ENCODE peak calls at places on chromosome 9, in seven cellular contexts. S is SK-N-SH, F is prostate gland, O is H1, T is ascending aorta, K is transverse colon, W is PC-3. D is an unnamed sample.

GRCh38 chr9:6237267-6237666 is 21.7 kb downstream of the IL33 start:
- DNase-seq in F (no peak), O (no peak), K (no peak), S (no peak), T (no peak), W (no peak), D (no peak)

GRCh38 chr9:36802171-36802920 is 229.7 kb downstream of the MELK start:
- DNase-seq in T (no peak), O (no peak), S (no peak), W (peak; percentile 17), K (no peak), F (no peak), D (no peak)

GRCh38 chr9:113154936-113155335 is 4.1 kb downstream of the SLC31A2 start:
- DNase-seq in S (no peak), O (no peak), F (no peak), W (no peak), T (no peak), K (no peak), D (no peak)

GRCh38 chr9:15522130-15522755 is 11.5 kb upstream of the PSIP1 start:
- DNase-seq in K (no peak), O (no peak), S (no peak), F (no peak), T (no peak), W (no peak), D (no peak)

GRCh38 chr9:111952559-111952958 is 55.9 kb downstream of the UGCG start:
- DNase-seq in F (no peak), O (no peak), S (no peak), K (no peak), T (peak; percentile 40), W (peak; percentile 67), D (no peak)

GRCh38 chr9:100933656-100934055 is 94.9 kb upstream of the PLPPR1 start:
- DNase-seq in S (no peak), W (no peak), T (no peak), O (no peak), K (no peak), F (no peak), D (no peak)

GRCh38 chr9:134660407-134660806 is 18.8 kb downstream of the COL5A1 start:
- DNase-seq in O (no peak), S (no peak), W (peak; percentile 7), T (no peak), F (no peak), K (no peak), D (no peak)

GRCh38 chr9:133928248-133928764 is 63.8 kb downstream of the VAV2 start:
- DNase-seq in K (no peak), O (no peak), S (no peak), W (no peak), T (no peak), F (no peak), D (no peak)

GRCh38 chr9:95104966-95105365 is 212.5 kb downstream of the FANCC start:
- DNase-seq in W (no peak), T (no peak), K (no peak), O (no peak), S (no peak), F (peak; percentile 82), D (no peak)

GRCh38 chr9:99024959-99025358 is 80.0 kb upstream of the TGFBR1 start:
- DNase-seq in S (no peak), O (no peak), T (no peak), F (no peak), K (no peak), W (no peak), D (no peak)

GRCh38 chr9:25636026-25636425 is 42.2 kb downstream of the TUSC1 start:
- DNase-seq in O (no peak), K (peak; percentile 18), S (no peak), F (no peak), W (no peak), T (no peak), D (no peak)

GRCh38 chr9:27792971-27793689 is 219.8 kb upstream of the C9orf72 start:
- DNase-seq in O (no peak), W (no peak), F (no peak), K (no peak), T (no peak), S (no peak), D (no peak)

GRCh38 chr9:127336708-127337352 is 60.1 kb upstream of the SLC2A8 start:
- DNase-seq in S (no peak), W (peak; percentile 96), F (peak; percentile 64), K (peak; percentile 64), T (peak; percentile 96), O (no peak), D (no peak)

GRCh38 chr9:98256632-98257218 is 1.3 kb upstream of the TBC1D2 start:
- DNase-seq in S (peak; percentile 69), F (no peak), W (no peak), K (no peak), O (no peak), T (no peak), D (peak; percentile 37)

GRCh38 chr9:118128313-118128712 is 424.1 kb downstream of the TLR4 start:
- DNase-seq in T (no peak), F (no peak), W (no peak), S (no peak), O (no peak), K (no peak), D (no peak)

GRCh38 chr9:98365227-98365669 is 109.8 kb upstream of the TBC1D2 start:
- DNase-seq in K (no peak), S (no peak), F (no peak), W (peak; percentile 52), T (no peak), O (no peak), D (peak; percentile 35)

GRCh38 chr9:93052791-93053540 is 5.5 kb upstream of the SUSD3 start:
- DNase-seq in T (no peak), O (no peak), K (no peak), W (no peak), S (no peak), F (no peak), D (no peak)

GRCh38 chr9:86020731-86021130 is 78.6 kb downstream of the GOLM1 start:
- DNase-seq in F (no peak), K (no peak), W (no peak), T (no peak), O (no peak), S (no peak), D (no peak)

GRCh38 chr9:110183208-110184145 is 24.5 kb downstream of the C9orf152 start:
- DNase-seq in W (peak; percentile 80), F (peak; percentile 85), T (peak; percentile 75), O (peak; percentile 17), S (peak; percentile 67), K (peak; percentile 81), D (peak; percentile 85)

GRCh38 chr9:136328622-136329041 is 1.3 kb downstream of the GPSM1 start:
- DNase-seq in K (no peak), T (no peak), W (no peak), O (no peak), F (no peak), S (peak; percentile 72), D (no peak)

GRCh38 chr9:16637218-16637617 is 233.3 kb downstream of the BNC2 start:
- DNase-seq in T (no peak), S (no peak), O (no peak), W (no peak), K (no peak), F (peak; percentile 42), D (no peak)

DNA sequence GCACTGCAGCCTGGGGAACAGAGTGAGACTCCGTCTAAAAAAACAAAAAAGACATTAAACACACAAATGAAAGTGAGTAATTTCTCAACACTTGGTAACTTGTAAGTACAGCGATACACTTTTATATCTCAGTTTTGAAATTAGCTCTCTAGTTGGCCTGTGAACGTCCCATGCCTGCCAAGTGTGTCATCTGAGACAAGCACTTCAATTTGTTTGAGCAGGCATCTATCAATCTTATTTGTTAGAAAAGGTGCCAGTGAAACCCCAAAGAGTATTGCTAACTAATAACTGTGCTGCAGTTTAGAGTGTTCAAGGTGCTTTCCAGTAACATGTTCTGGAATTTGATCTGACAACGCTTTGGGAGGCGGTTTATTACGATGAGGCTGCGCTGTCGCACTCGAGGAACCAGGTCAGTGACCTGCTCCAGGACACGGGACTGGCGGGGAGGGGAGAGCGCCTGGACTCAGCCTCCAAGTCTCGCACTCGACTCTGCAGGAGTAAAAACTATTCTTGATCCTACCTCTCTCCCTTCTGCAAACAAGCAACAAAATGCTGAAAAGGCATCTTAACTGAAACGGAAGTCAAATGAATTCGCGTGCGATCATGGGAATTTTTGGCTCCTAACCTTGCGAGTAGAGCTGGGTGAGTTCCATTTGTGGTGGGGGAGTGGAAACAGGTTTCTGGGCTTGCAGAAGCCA is 1.1 kb upstream of the SPIN1 start:
- DNase-seq in K (peak; percentile 74), S (no peak), T (peak; percentile 69), O (no peak), F (peak; percentile 33), W (peak; percentile 60), D (peak; percentile 64)
- H3K27ac ChIP-seq in K (peak overlapping the region; percentile 97), S (peak overlapping the region; percentile 57), T (peak overlapping the region; percentile 88), O (peak overlapping the region; percentile 93), F (peak overlapping the region; percentile 95), W (peak overlapping the region; percentile 84), D (peak overlapping the region; percentile 69)

GRCh38 chr9:129007035-129007765 is 20.9 kb downstream of the SH3GLB2 start:
- DNase-seq in F (no peak), T (peak; percentile 78), O (no peak), S (no peak), K (no peak), W (no peak), D (no peak)
- TF ChIP-seq CTCF in F (no peak), T (no peak), O (no peak), S (no peak), K (no peak), W (peak; percentile 8), D (peak; percentile 3)

GRCh38 chr9:68973619-68974018 is 40.3 kb downstream of the PRKACG start:
- DNase-seq in O (no peak), F (no peak), T (no peak), K (no peak), S (no peak), W (no peak), D (no peak)

GRCh38 chr9:68975644-68976043 is 38.3 kb downstream of the PRKACG start:
- DNase-seq in O (no peak), S (no peak), K (no peak), F (no peak), T (no peak), W (no peak), D (no peak)

GRCh38 chr9:68978054-68978453 is 35.9 kb downstream of the PRKACG start:
- DNase-seq in O (no peak), F (no peak), S (no peak), K (no peak), T (no peak), W (no peak), D (no peak)

GRCh38 chr9:68974901-68975300 is 39.0 kb downstream of the PRKACG start:
- DNase-seq in O (no peak), W (no peak), T (no peak), K (no peak), F (no peak), S (no peak), D (no peak)

GRCh38 chr9:68974431-68974830 is 39.5 kb downstream of the PRKACG start:
- DNase-seq in S (no peak), K (no peak), F (no peak), W (no peak), O (no peak), T (no peak), D (no peak)
- H3K27ac ChIP-seq in S (no peak overlapping the region), K (peak overlapping the region; percentile 73), F (no peak overlapping the region), W (no peak overlapping the region), O (no peak overlapping the region), T (no peak overlapping the region), D (no peak overlapping the region)

DNA sequence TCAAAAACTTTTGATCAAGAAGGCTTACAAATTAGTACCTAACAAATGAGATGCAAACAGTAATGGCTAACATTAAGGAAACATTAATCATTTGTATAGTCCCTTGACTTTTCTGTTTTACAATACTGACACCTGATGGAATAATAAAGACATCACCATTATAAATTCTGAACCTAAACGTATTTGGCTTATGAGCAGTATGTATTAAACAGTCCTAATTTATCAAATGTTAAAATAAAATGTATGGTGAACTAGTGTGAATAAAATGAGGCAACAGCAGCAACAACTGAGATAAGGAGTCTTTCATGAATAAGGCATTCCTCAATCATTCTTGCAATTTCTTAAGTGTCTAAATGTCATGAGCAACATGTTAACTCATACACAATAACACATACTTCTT is 6.0 kb downstream of the PUM3 start:
- DNase-seq in O (no peak), F (no peak), W (no peak), K (no peak), T (no peak), S (peak; percentile 12), D (no peak)
- TF ChIP-seq CTCF in O (no peak), F (no peak), W (peak; percentile 25), K (peak; percentile 7), T (peak; percentile 20), S (peak; percentile 58), D (peak; percentile 12)